ENCODE peak calls at places on chromosomes 11 and 22, in four cellular contexts. M, D, H and C are unnamed samples.

GRCh38 chr11:130655308-130655707 is 206.9 kb downstream of the ADAMTS15 start:
- DNase-seq in M (no peak), D (no peak), H (no peak), C (no peak)

GRCh38 chr22:19085233-19086043 is 36.8 kb downstream of the DGCR2 start:
- DNase-seq in M (peak; percentile 52), D (peak; percentile 43), H (peak; percentile 71), C (peak; percentile 18)

GRCh38 chr22:44118645-44119315 is 61.9 kb upstream of the PARVG start:
- DNase-seq in M (no peak), D (no peak), H (no peak), C (no peak)

GRCh38 chr11:20563871-20564270 is 35.5 kb upstream of the SLC6A5 start:
- DNase-seq in M (no peak), D (no peak), H (no peak), C (no peak)

GRCh38 chr11:12066056-12066798 is 44.2 kb upstream of the MICAL2 start:
- DNase-seq in M (peak; percentile 98), D (no peak), H (peak; percentile 61), C (peak; percentile 81)

GRCh38 chr11:613369-613968 is 2.3 kb downstream of the IRF7 start:
- DNase-seq in M (no peak), D (no peak), H (peak; percentile 85), C (peak; percentile 49)

GRCh38 chr11:16098827-16099226 is 257.5 kb downstream of the SOX6 start:
- DNase-seq in M (peak; percentile 31), D (no peak), H (no peak), C (no peak)

GRCh38 chr11:122439911-122440782 is 215.4 kb upstream of the UBASH3B start:
- DNase-seq in M (peak; percentile 45), D (no peak), H (no peak), C (peak; percentile 15)

GRCh38 chr11:4851033-4851432 is 2.0 kb upstream of the OR51S1 start:
- DNase-seq in M (peak; percentile 47), D (no peak), H (no peak), C (no peak)

GRCh38 chr11:84886344-84886743 is 740.8 kb downstream of the DLG2 start:
- DNase-seq in M (peak; percentile 40), D (no peak), H (no peak), C (no peak)

DNA sequence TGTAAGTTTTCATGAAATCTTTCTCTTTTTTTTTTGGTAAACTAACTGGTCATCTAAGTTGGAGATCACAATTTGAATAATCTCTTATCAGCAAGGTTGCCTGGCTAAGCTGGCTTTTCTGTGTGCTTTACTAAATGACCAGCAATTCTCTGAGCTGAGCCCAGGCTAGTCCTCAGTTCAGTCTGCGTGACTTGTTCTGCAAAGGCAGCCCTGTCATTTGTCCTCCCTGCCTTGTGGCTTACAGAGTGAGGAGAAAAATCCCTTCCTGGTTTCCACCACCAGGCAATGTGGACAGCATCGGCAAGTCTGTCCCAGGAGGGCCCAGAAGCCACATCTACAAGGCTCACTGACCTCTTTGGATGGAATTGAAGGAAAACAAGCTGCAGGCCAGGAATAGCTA is 108.7 kb downstream of the SCN3B start:
- DNase-seq in M (no peak), D (no peak), H (no peak), C (no peak)
- TF ChIP-seq ELK1 in M (no peak), D (no peak), H (no peak), C (no peak)

GRCh38 chr11:40161855-40162410 is 1297.5 kb downstream of the LRRC4C start:
- DNase-seq in M (no peak), D (no peak), H (no peak), C (no peak)
- TF ChIP-seq ELK1 in M (no peak), D (no peak), H (no peak), C (no peak)

GRCh38 chr11:112277937-112278336 is 17.3 kb upstream of the PLET1 start:
- DNase-seq in M (peak; percentile 34), D (no peak), H (no peak), C (no peak)
- TF ChIP-seq ELK1 in M (no peak), D (no peak), H (no peak), C (no peak)

GRCh38 chr11:46389450-46390330 is 1.9 kb downstream of the CHRM4 start:
- DNase-seq in M (peak; percentile 46), D (no peak), H (peak; percentile 80), C (peak; percentile 82)
- TF ChIP-seq ELK1 in M (no peak), D (no peak), H (no peak), C (no peak)

DNA sequence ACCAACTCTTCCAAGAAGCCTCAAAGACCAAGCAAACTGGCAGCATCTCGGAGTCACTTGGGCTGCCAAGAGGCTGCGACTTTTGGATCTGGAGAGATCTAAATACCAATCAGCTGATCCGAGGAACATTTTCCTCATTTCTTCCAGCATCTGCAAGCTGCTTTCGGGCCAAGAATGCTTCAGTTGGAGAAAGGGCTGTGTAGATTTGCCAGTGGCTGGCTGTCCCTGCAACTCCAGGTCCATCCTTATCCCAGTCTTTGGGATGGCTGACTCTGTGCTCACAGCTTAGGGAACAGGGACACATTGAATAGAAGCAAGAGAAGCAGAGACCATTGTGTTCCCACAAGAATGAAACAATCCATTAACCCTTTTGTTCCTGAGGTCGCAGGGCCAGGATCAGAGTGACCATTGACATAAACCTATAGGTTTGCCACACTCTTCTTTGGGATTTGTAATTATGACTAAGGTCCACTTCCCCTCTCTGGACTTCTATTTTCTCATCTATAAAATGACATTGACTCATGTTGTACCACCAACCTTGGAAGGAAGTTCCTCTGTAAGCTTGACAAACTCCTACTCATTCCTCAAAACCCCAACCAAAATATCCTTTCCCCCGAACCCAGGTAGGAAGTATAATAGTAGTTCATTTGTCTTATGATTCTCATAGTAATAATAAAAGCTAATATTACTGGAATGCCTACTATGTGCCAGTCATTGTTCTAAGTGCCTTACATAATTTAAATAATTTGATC is 340.8 kb downstream of the MN1 start:
- DNase-seq in M (peak; percentile 60), D (no peak), H (no peak), C (no peak)
- TF ChIP-seq ELK1 in M (no peak), D (no peak), H (no peak), C (no peak)

GRCh38 chr11:64887757-64888405 is 9.5 kb upstream of the EHD1 start:
- DNase-seq in M (no peak), D (no peak), H (peak; percentile 92), C (peak; percentile 66)
- TF ChIP-seq ELK1 in M (no peak), D (no peak), H (no peak), C (no peak)

GRCh38 chr11:69909561-69910518 is 90.6 kb upstream of the FGF3 start:
- DNase-seq in M (no peak), D (no peak), H (peak; percentile 47), C (no peak)
- TF ChIP-seq ELK1 in M (no peak), D (no peak), H (no peak), C (no peak)